ENCODE peak calls at places on chromosomes 12 and 14, in four cellular contexts. P is left ventricle myocardium inferior; S is pancreas; R is CD8-positive, alpha-beta memory T cell. H is an unnamed sample.

GRCh38 chr14:71478542-71478941 is 453.7 kb upstream of the RGS6 start:
- DNase-seq in P (no peak), S (no peak), R (no peak), H (no peak)

GRCh38 chr14:102654298-102654697 is 61.8 kb downstream of the RCOR1 start:
- DNase-seq in P (no peak), S (no peak), R (no peak), H (no peak)

GRCh38 chr14:70893842-70894237 is 13.4 kb upstream of the PCNX1 start:
- DNase-seq in P (no peak), S (no peak), R (no peak), H (no peak)

GRCh38 chr12:1935700-1936378 is 17.4 kb upstream of the CACNA2D4 start:
- DNase-seq in P (no peak), S (peak), R (no peak), H (peak)

GRCh38 chr12:49279706-49280159 is 14.9 kb downstream of the TUBA1C start:
- DNase-seq in P (no peak), S (no peak), R (no peak), H (no peak)

GRCh38 chr12:25960176-25960575 is 1.7 kb downstream of the RASSF8 start:
- DNase-seq in P (peak), S (no peak), R (no peak), H (no peak)

GRCh38 chr14:56268039-56268438 is 149.8 kb downstream of the PELI2 start:
- DNase-seq in P (no peak), S (no peak), R (no peak), H (no peak)

GRCh38 chr12:122021193-122021821 is 377 bp upstream of the BCL7A start:
- DNase-seq in P (peak), S (peak), R (peak), H (peak)

GRCh38 chr12:57713209-57713608 is 19.3 kb downstream of the OS9 start:
- DNase-seq in P (no peak), S (no peak), R (no peak), H (no peak)

GRCh38 chr12:83985068-83985467 is 927.5 kb downstream of the SLC6A15 start:
- DNase-seq in P (no peak), S (no peak), R (no peak), H (no peak)

GRCh38 chr14:106788534-106788933 is 1262.2 kb downstream of the TMEM121 start:
- DNase-seq in P (no peak), S (no peak), R (no peak), H (no peak)

GRCh38 chr14:102616799-102617198 is 24.4 kb downstream of the RCOR1 start:
- DNase-seq in P (no peak), S (no peak), R (no peak), H (no peak)

GRCh38 chr12:63826002-63826585 is 18.4 kb upstream of the SRGAP1 start:
- DNase-seq in P (no peak), S (no peak), R (no peak), H (no peak)

GRCh38 chr12:13114251-13115052 is 11.0 kb upstream of the GSG1 start:
- DNase-seq in P (no peak), S (no peak), R (no peak), H (no peak)

GRCh38 chr14:70995671-70996070 is 88.4 kb downstream of the PCNX1 start:
- DNase-seq in P (no peak), S (no peak), R (no peak), H (no peak)

GRCh38 chr14:75011356-75012097 is 8.8 kb downstream of the EIF2B2 start:
- DNase-seq in P (no peak), S (no peak), R (no peak), H (no peak)

GRCh38 chr14:41280745-41281144 is 325.9 kb upstream of the LRFN5 start:
- DNase-seq in P (no peak), S (no peak), R (no peak), H (no peak)

GRCh38 chr12:114226241-114226928 is 179.6 kb downstream of the TBX5 start:
- DNase-seq in P (no peak), S (no peak), R (no peak), H (no peak)

GRCh38 chr12:27245039-27245438 is 953 bp downstream of the STK38L start:
- DNase-seq in P (no peak), S (no peak), R (no peak), H (no peak)

DNA sequence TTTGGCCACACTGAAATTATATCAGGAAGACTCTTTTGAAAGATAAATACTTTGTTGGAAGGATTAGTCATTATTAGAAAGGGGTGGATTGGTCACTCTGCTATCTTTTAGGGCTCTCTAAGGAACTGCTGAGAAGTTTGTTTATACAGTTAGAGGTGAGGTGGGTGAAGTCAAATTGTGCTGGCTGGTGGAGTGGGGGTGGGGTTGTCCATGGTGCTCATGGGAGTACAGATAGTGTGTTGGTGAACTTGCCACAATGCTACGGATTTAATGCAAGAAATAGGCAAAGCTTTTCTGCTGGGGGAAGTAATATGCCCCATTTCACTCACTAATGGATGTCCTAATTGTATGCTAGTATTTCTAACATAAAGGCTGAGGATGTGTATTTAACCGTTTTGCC is 35.8 kb downstream of the SUSD6 start:
- DNase-seq in P (no peak), S (no peak), R (no peak), H (no peak)
- H3K27ac ChIP-seq in P (peak), S (no peak), R (no peak), H (no peak)

DNA sequence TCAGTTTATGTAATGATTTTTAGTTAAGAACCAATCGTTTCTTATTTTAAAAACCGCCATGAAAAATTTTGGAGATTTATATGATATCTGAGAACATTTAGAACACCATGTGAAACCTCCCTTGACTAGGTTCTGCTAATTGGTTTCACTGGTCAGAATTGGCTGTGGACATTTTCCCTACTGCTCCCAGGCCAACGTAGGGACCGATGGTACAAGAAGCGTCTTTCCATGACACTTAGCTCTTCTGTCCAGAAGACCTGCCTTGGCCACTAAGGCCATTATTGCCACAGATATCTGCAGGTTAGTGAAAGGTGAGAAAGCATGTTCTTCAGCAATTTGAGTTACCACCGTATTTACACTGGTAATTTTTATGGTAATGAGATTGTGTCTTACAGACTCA is 424.0 kb downstream of the TMEM117 start:
- DNase-seq in P (no peak), S (no peak), R (no peak), H (no peak)
- H3K27ac ChIP-seq in P (no peak), S (no peak), R (no peak), H (no peak)

GRCh38 chr12:53219116-53219955 is 12.3 kb upstream of the ITGB7 start:
- DNase-seq in P (peak), S (no peak), R (peak), H (no peak)
- H3K27ac ChIP-seq in P (peak), S (no peak), R (peak), H (peak)

DNA sequence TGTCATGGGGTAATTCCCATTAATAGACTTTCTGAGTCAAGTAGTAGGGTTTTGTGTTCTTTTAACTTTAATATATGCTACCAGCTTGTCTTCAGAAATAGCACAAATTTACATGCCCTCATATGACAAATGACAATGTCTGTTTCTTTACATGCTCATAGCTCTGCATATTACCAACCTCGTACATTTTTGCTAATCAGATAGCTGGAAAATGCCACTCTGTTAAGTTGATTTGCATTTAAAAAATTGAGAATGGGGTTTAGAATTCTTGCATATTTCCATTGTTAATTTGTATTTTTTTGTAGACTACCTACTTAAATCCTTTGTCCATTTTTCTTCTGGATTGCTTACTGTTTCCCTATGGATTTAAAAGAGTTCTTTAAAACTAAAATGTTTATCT is 31.2 kb downstream of the SERPINA1 start:
- DNase-seq in P (no peak), S (no peak), R (no peak), H (no peak)
- H3K27ac ChIP-seq in P (no peak), S (no peak), R (no peak), H (no peak)

DNA sequence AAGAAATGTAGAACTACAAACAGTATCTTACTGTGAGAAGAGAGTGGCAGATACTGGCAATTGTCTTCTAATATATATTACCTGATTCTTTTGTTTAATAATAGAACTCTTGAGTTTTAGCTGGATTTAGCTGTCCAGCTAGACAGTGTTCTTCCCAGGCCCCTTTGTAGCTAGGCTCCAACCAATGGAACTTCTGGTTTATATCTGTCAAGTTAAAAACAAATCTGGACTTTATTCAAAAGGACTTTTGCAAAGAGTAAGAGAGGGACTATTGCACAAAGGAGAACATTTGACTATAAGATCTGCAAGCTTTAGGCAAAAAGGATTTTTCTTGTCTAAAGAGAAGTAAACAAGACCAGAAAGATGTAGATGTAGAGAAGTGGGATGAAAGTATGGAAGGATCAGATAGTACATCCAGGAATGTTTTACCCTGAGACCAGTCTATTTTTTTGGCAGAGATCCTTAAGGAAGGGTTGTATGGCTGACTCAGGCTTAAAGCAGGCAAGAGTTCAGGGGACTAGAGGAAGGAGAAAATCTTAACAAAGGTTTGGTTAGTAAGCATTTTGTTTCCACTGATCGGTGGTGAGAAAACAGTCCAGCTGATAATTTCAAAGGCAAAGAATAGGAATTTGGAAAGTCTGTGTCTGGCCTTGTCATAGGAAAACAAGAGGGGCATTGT is 111.1 kb upstream of the PLEKHA5 start:
- DNase-seq in P (no peak), S (no peak), R (no peak), H (no peak)
- H3K27ac ChIP-seq in P (peak), S (no peak), R (no peak), H (no peak)